ENCODE peak calls at places on chromosomes 7 and 10, in eight cellular contexts. S is mucosa of gallbladder, R is foreskin fibroblast, F is T47D, J is ELF-1, L is DMS 273 treated with DMSO at 0.1 percent for 48 hours, U is mesenteric fat pad, K is astrocyte of the hippocampus. A is an unnamed sample.

GRCh38 chr10:112289373-112290053 is 6.3 kb downstream of the TECTB start:
- DNase-seq in F (no peak), R (no peak), K (no peak), U (no peak), L (no peak), J (no peak), S (no peak), A (no peak)

GRCh38 chr10:88897019-88897853 is 17.2 kb downstream of the STAMBPL1 start:
- DNase-seq in S (no peak), U (no peak), R (peak; percentile 61), K (peak; percentile 6), L (no peak), J (peak; percentile 57), F (no peak), A (peak; percentile 45)

GRCh38 chr10:30092151-30092790 is 32.9 kb upstream of the JCAD start:
- DNase-seq in L (no peak), J (no peak), K (peak; percentile 42), F (no peak), U (no peak), R (peak; percentile 45), S (no peak), A (no peak)

GRCh38 chr10:30435068-30435422 is 1.1 kb downstream of the MAP3K8 start:
- DNase-seq in F (no peak), J (peak; percentile 60), S (peak; percentile 41), U (no peak), R (no peak), L (no peak), K (peak; percentile 73), A (no peak)

GRCh38 chr7:45157653-45158401 is at the start of gene RAMP3:
- DNase-seq in R (no peak), L (no peak), F (no peak), J (no peak), U (no peak), S (no peak), K (no peak), A (no peak)

GRCh38 chr10:89887406-89887805 is 186.0 kb downstream of the KIF20B start:
- DNase-seq in F (no peak), J (no peak), S (no peak), L (no peak), U (no peak), K (no peak), R (no peak), A (no peak)

GRCh38 chr7:66152538-66153191 is 38.0 kb downstream of the CRCP start:
- DNase-seq in S (peak; percentile 13), F (no peak), L (no peak), R (no peak), U (no peak), J (peak; percentile 72), K (no peak), A (no peak)

GRCh38 chr7:7438851-7439250 is 96.8 kb downstream of the COL28A1 start:
- DNase-seq in L (no peak), R (peak; percentile 98), F (no peak), K (peak; percentile 69), J (peak; percentile 4), S (no peak), U (no peak), A (no peak)

A was measured in G401.